ENCODE peak calls at places on chromosomes 2 and 18, in seven cellular contexts. One of them, this sample, is unnamed.

GRCh38 chr2:230358305-230358704 is 31.3 kb downstream of the SP140L start:
- DNase-seq in fibroblast of the aortic adventitia: peak; percentile 52
- DNase-seq in H54: no peak
- DNase-seq in A549: no peak
- DNase-seq in T-helper 2 cell: no peak
- DNase-seq in cardiac septum: no peak
- DNase-seq in activated CD8-positive, alpha-beta memory T cell treated with anti-CD3 and anti-CD28 coated beads, Interleukin-2, amount 50 U/mL, for 48 hours: no peak
- DNase-seq in this sample: no peak

GRCh38 chr2:23636412-23636811 is 251.4 kb downstream of the KLHL29 start:
- DNase-seq in cardiac septum: no peak
- DNase-seq in T-helper 2 cell: no peak
- DNase-seq in H54: no peak
- DNase-seq in A549: peak; percentile 32
- DNase-seq in fibroblast of the aortic adventitia: peak; percentile 48
- DNase-seq in activated CD8-positive, alpha-beta memory T cell treated with anti-CD3 and anti-CD28 coated beads, Interleukin-2, amount 50 U/mL, for 48 hours: no peak
- DNase-seq in this sample: no peak

GRCh38 chr2:200777275-200777674 is 34.4 kb upstream of the BZW1 start:
- DNase-seq in fibroblast of the aortic adventitia: no peak
- DNase-seq in cardiac septum: no peak
- DNase-seq in activated CD8-positive, alpha-beta memory T cell treated with anti-CD3 and anti-CD28 coated beads, Interleukin-2, amount 50 U/mL, for 48 hours: no peak
- DNase-seq in A549: peak; percentile 78
- DNase-seq in T-helper 2 cell: no peak
- DNase-seq in H54: no peak
- DNase-seq in this sample: no peak

GRCh38 chr2:30041884-30042283 is 104.9 kb upstream of the YPEL5 start:
- DNase-seq in activated CD8-positive, alpha-beta memory T cell treated with anti-CD3 and anti-CD28 coated beads, Interleukin-2, amount 50 U/mL, for 48 hours: no peak
- DNase-seq in cardiac septum: no peak
- DNase-seq in H54: no peak
- DNase-seq in T-helper 2 cell: no peak
- DNase-seq in A549: no peak
- DNase-seq in fibroblast of the aortic adventitia: no peak
- DNase-seq in this sample: no peak

GRCh38 chr18:36181386-36181785 is 5.9 kb upstream of the MOCOS start:
- DNase-seq in fibroblast of the aortic adventitia: no peak
- DNase-seq in H54: no peak
- DNase-seq in activated CD8-positive, alpha-beta memory T cell treated with anti-CD3 and anti-CD28 coated beads, Interleukin-2, amount 50 U/mL, for 48 hours: no peak
- DNase-seq in T-helper 2 cell: no peak
- DNase-seq in A549: no peak
- DNase-seq in cardiac septum: no peak
- DNase-seq in this sample: no peak

GRCh38 chr2:153912798-153913396 is 41.2 kb downstream of the GALNT13 start:
- DNase-seq in activated CD8-positive, alpha-beta memory T cell treated with anti-CD3 and anti-CD28 coated beads, Interleukin-2, amount 50 U/mL, for 48 hours: no peak
- DNase-seq in T-helper 2 cell: no peak
- DNase-seq in H54: no peak
- DNase-seq in fibroblast of the aortic adventitia: no peak
- DNase-seq in cardiac septum: no peak
- DNase-seq in A549: no peak
- DNase-seq in this sample: no peak

GRCh38 chr2:68319397-68320117 is at the start of gene CNRIP1:
- DNase-seq in T-helper 2 cell: no peak
- DNase-seq in A549: peak; percentile 49
- DNase-seq in activated CD8-positive, alpha-beta memory T cell treated with anti-CD3 and anti-CD28 coated beads, Interleukin-2, amount 50 U/mL, for 48 hours: peak; percentile 52
- DNase-seq in H54: peak; percentile 57
- DNase-seq in fibroblast of the aortic adventitia: peak; percentile 81
- DNase-seq in cardiac septum: peak; percentile 87
- DNase-seq in this sample: no peak

GRCh38 chr2:109218087-109218791 is 89.2 kb downstream of the SH3RF3 start:
- DNase-seq in A549: no peak
- DNase-seq in activated CD8-positive, alpha-beta memory T cell treated with anti-CD3 and anti-CD28 coated beads, Interleukin-2, amount 50 U/mL, for 48 hours: peak; percentile 20
- DNase-seq in fibroblast of the aortic adventitia: peak; percentile 17
- DNase-seq in H54: no peak
- DNase-seq in cardiac septum: peak; percentile 9
- DNase-seq in T-helper 2 cell: peak; percentile 51
- DNase-seq in this sample: no peak

GRCh38 chr2:236904389-236905263 is 181.1 kb upstream of the COPS8 start:
- DNase-seq in activated CD8-positive, alpha-beta memory T cell treated with anti-CD3 and anti-CD28 coated beads, Interleukin-2, amount 50 U/mL, for 48 hours: no peak
- DNase-seq in fibroblast of the aortic adventitia: no peak
- DNase-seq in T-helper 2 cell: no peak
- DNase-seq in cardiac septum: no peak
- DNase-seq in A549: no peak
- DNase-seq in H54: no peak
- DNase-seq in this sample: no peak

GRCh38 chr2:26978061-26978596 is 7.7 kb downstream of the MAPRE3 start:
- DNase-seq in cardiac septum: no peak
- DNase-seq in activated CD8-positive, alpha-beta memory T cell treated with anti-CD3 and anti-CD28 coated beads, Interleukin-2, amount 50 U/mL, for 48 hours: no peak
- DNase-seq in T-helper 2 cell: no peak
- DNase-seq in fibroblast of the aortic adventitia: peak; percentile 29
- DNase-seq in A549: no peak
- DNase-seq in H54: no peak
- DNase-seq in this sample: no peak

GRCh38 chr2:169118060-169118459 is 48.7 kb downstream of the DHRS9 start:
- DNase-seq in A549: no peak
- DNase-seq in activated CD8-positive, alpha-beta memory T cell treated with anti-CD3 and anti-CD28 coated beads, Interleukin-2, amount 50 U/mL, for 48 hours: no peak
- DNase-seq in T-helper 2 cell: no peak
- DNase-seq in cardiac septum: no peak
- DNase-seq in H54: no peak
- DNase-seq in fibroblast of the aortic adventitia: no peak
- DNase-seq in this sample: no peak

GRCh38 chr2:175282300-175282699 is 100.8 kb upstream of the ATP5MC3 start:
- DNase-seq in H54: peak; percentile 29
- DNase-seq in cardiac septum: no peak
- DNase-seq in T-helper 2 cell: peak; percentile 56
- DNase-seq in activated CD8-positive, alpha-beta memory T cell treated with anti-CD3 and anti-CD28 coated beads, Interleukin-2, amount 50 U/mL, for 48 hours: no peak
- DNase-seq in A549: peak; percentile 32
- DNase-seq in fibroblast of the aortic adventitia: peak; percentile 49
- DNase-seq in this sample: no peak

GRCh38 chr18:42187611-42188378 is 232.8 kb downstream of the PIK3C3 start:
- DNase-seq in H54: no peak
- DNase-seq in T-helper 2 cell: no peak
- DNase-seq in activated CD8-positive, alpha-beta memory T cell treated with anti-CD3 and anti-CD28 coated beads, Interleukin-2, amount 50 U/mL, for 48 hours: no peak
- DNase-seq in fibroblast of the aortic adventitia: no peak
- DNase-seq in cardiac septum: no peak
- DNase-seq in A549: no peak
- DNase-seq in this sample: no peak

GRCh38 chr2:201130524-201131186 is 14.7 kb downstream of the CFLAR start:
- DNase-seq in activated CD8-positive, alpha-beta memory T cell treated with anti-CD3 and anti-CD28 coated beads, Interleukin-2, amount 50 U/mL, for 48 hours: no peak
- DNase-seq in A549: peak; percentile 52
- DNase-seq in cardiac septum: no peak
- DNase-seq in T-helper 2 cell: peak; percentile 93
- DNase-seq in H54: no peak
- DNase-seq in fibroblast of the aortic adventitia: peak; percentile 84
- DNase-seq in this sample: peak; percentile 31

GRCh38 chr2:23757686-23758433 is 169.1 kb downstream of the ATAD2B start:
- DNase-seq in T-helper 2 cell: no peak
- DNase-seq in cardiac septum: no peak
- DNase-seq in H54: peak; percentile 26
- DNase-seq in A549: peak; percentile 70
- DNase-seq in fibroblast of the aortic adventitia: peak; percentile 96
- DNase-seq in activated CD8-positive, alpha-beta memory T cell treated with anti-CD3 and anti-CD28 coated beads, Interleukin-2, amount 50 U/mL, for 48 hours: no peak
- DNase-seq in this sample: no peak

GRCh38 chr2:54479422-54479821 is 23.3 kb downstream of the SPTBN1 start:
- DNase-seq in cardiac septum: no peak
- DNase-seq in A549: no peak
- DNase-seq in fibroblast of the aortic adventitia: peak; percentile 79
- DNase-seq in H54: no peak
- DNase-seq in activated CD8-positive, alpha-beta memory T cell treated with anti-CD3 and anti-CD28 coated beads, Interleukin-2, amount 50 U/mL, for 48 hours: no peak
- DNase-seq in T-helper 2 cell: no peak
- DNase-seq in this sample: no peak

GRCh38 chr2:8884812-8885211 is 47.4 kb upstream of the KIDINS220 start:
- DNase-seq in H54: no peak
- DNase-seq in fibroblast of the aortic adventitia: no peak
- DNase-seq in T-helper 2 cell: no peak
- DNase-seq in cardiac septum: no peak
- DNase-seq in A549: no peak
- DNase-seq in activated CD8-positive, alpha-beta memory T cell treated with anti-CD3 and anti-CD28 coated beads, Interleukin-2, amount 50 U/mL, for 48 hours: no peak
- DNase-seq in this sample: no peak

GRCh38 chr18:63320041-63320689 is 596 bp upstream of the BCL2 start:
- DNase-seq in cardiac septum: peak; percentile 92
- DNase-seq in activated CD8-positive, alpha-beta memory T cell treated with anti-CD3 and anti-CD28 coated beads, Interleukin-2, amount 50 U/mL, for 48 hours: peak; percentile 87
- DNase-seq in T-helper 2 cell: peak; percentile 95
- DNase-seq in H54: peak; percentile 60
- DNase-seq in fibroblast of the aortic adventitia: peak; percentile 81
- DNase-seq in A549: peak; percentile 60
- DNase-seq in this sample: peak; percentile 85

GRCh38 chr2:119647440-119648169 is 31.4 kb upstream of the TMEM177 start:
- DNase-seq in cardiac septum: no peak
- DNase-seq in activated CD8-positive, alpha-beta memory T cell treated with anti-CD3 and anti-CD28 coated beads, Interleukin-2, amount 50 U/mL, for 48 hours: no peak
- DNase-seq in A549: no peak
- DNase-seq in T-helper 2 cell: no peak
- DNase-seq in fibroblast of the aortic adventitia: peak; percentile 82
- DNase-seq in H54: no peak
- DNase-seq in this sample: no peak

GRCh38 chr2:191379375-191379774 is 134.2 kb downstream of the MYO1B start:
- DNase-seq in A549: no peak
- DNase-seq in cardiac septum: no peak
- DNase-seq in fibroblast of the aortic adventitia: no peak
- DNase-seq in activated CD8-positive, alpha-beta memory T cell treated with anti-CD3 and anti-CD28 coated beads, Interleukin-2, amount 50 U/mL, for 48 hours: no peak
- DNase-seq in T-helper 2 cell: no peak
- DNase-seq in H54: no peak
- DNase-seq in this sample: no peak

GRCh38 chr2:43899589-43899988 is 60.8 kb downstream of the ABCG8 start:
- DNase-seq in activated CD8-positive, alpha-beta memory T cell treated with anti-CD3 and anti-CD28 coated beads, Interleukin-2, amount 50 U/mL, for 48 hours: no peak
- DNase-seq in H54: no peak
- DNase-seq in fibroblast of the aortic adventitia: no peak
- DNase-seq in cardiac septum: no peak
- DNase-seq in A549: no peak
- DNase-seq in T-helper 2 cell: no peak
- DNase-seq in this sample: no peak

GRCh38 chr2:60899230-60899891 is 18.0 kb downstream of the REL start:
- DNase-seq in H54: no peak
- DNase-seq in T-helper 2 cell: peak; percentile 14
- DNase-seq in activated CD8-positive, alpha-beta memory T cell treated with anti-CD3 and anti-CD28 coated beads, Interleukin-2, amount 50 U/mL, for 48 hours: no peak
- DNase-seq in A549: no peak
- DNase-seq in cardiac septum: no peak
- DNase-seq in fibroblast of the aortic adventitia: no peak
- DNase-seq in this sample: no peak

GRCh38 chr2:223262946-223263345 is 211.0 kb downstream of the KCNE4 start:
- DNase-seq in H54: peak; percentile 9
- DNase-seq in cardiac septum: no peak
- DNase-seq in T-helper 2 cell: no peak
- DNase-seq in fibroblast of the aortic adventitia: no peak
- DNase-seq in A549: peak; percentile 22
- DNase-seq in activated CD8-positive, alpha-beta memory T cell treated with anti-CD3 and anti-CD28 coated beads, Interleukin-2, amount 50 U/mL, for 48 hours: no peak
- DNase-seq in this sample: no peak

GRCh38 chr2:236337465-236338325 is 73.5 kb upstream of the ASB18 start:
- DNase-seq in cardiac septum: no peak
- DNase-seq in A549: no peak
- DNase-seq in H54: no peak
- DNase-seq in activated CD8-positive, alpha-beta memory T cell treated with anti-CD3 and anti-CD28 coated beads, Interleukin-2, amount 50 U/mL, for 48 hours: no peak
- DNase-seq in T-helper 2 cell: no peak
- DNase-seq in fibroblast of the aortic adventitia: no peak
- DNase-seq in this sample: no peak

GRCh38 chr2:136582631-136583205 is 182.6 kb upstream of the THSD7B start:
- DNase-seq in fibroblast of the aortic adventitia: peak; percentile 0
- DNase-seq in activated CD8-positive, alpha-beta memory T cell treated with anti-CD3 and anti-CD28 coated beads, Interleukin-2, amount 50 U/mL, for 48 hours: peak; percentile 50
- DNase-seq in A549: peak; percentile 8
- DNase-seq in cardiac septum: no peak
- DNase-seq in T-helper 2 cell: peak; percentile 27
- DNase-seq in H54: no peak
- DNase-seq in this sample: no peak

GRCh38 chr2:196849895-196850294 is 40.7 kb upstream of the C2orf66 start:
- DNase-seq in A549: peak; percentile 58
- DNase-seq in T-helper 2 cell: no peak
- DNase-seq in fibroblast of the aortic adventitia: peak; percentile 57
- DNase-seq in H54: peak; percentile 14
- DNase-seq in cardiac septum: no peak
- DNase-seq in activated CD8-positive, alpha-beta memory T cell treated with anti-CD3 and anti-CD28 coated beads, Interleukin-2, amount 50 U/mL, for 48 hours: no peak
- DNase-seq in this sample: no peak

GRCh38 chr2:227257820-227258219 is 67.2 kb upstream of the MFF start:
- DNase-seq in A549: no peak
- DNase-seq in activated CD8-positive, alpha-beta memory T cell treated with anti-CD3 and anti-CD28 coated beads, Interleukin-2, amount 50 U/mL, for 48 hours: no peak
- DNase-seq in T-helper 2 cell: no peak
- DNase-seq in fibroblast of the aortic adventitia: no peak
- DNase-seq in cardiac septum: no peak
- DNase-seq in H54: no peak
- DNase-seq in this sample: no peak

GRCh38 chr2:25265802-25266201 is 75.9 kb downstream of the DNMT3A start:
- DNase-seq in cardiac septum: no peak
- DNase-seq in T-helper 2 cell: no peak
- DNase-seq in activated CD8-positive, alpha-beta memory T cell treated with anti-CD3 and anti-CD28 coated beads, Interleukin-2, amount 50 U/mL, for 48 hours: no peak
- DNase-seq in fibroblast of the aortic adventitia: peak; percentile 11
- DNase-seq in H54: no peak
- DNase-seq in A549: no peak
- DNase-seq in this sample: no peak

GRCh38 chr2:221791840-221792239 is 219.7 kb upstream of the EPHA4 start:
- DNase-seq in cardiac septum: no peak
- DNase-seq in T-helper 2 cell: no peak
- DNase-seq in H54: peak; percentile 3
- DNase-seq in A549: no peak
- DNase-seq in activated CD8-positive, alpha-beta memory T cell treated with anti-CD3 and anti-CD28 coated beads, Interleukin-2, amount 50 U/mL, for 48 hours: no peak
- DNase-seq in fibroblast of the aortic adventitia: no peak
- DNase-seq in this sample: no peak

GRCh38 chr2:150526827-150527226 is 39.4 kb upstream of the RND3 start:
- DNase-seq in fibroblast of the aortic adventitia: peak; percentile 95
- DNase-seq in activated CD8-positive, alpha-beta memory T cell treated with anti-CD3 and anti-CD28 coated beads, Interleukin-2, amount 50 U/mL, for 48 hours: no peak
- DNase-seq in H54: peak; percentile 33
- DNase-seq in T-helper 2 cell: no peak
- DNase-seq in cardiac septum: no peak
- DNase-seq in A549: peak; percentile 93
- DNase-seq in this sample: no peak

GRCh38 chr2:85920810-85921545 is 32.2 kb upstream of the ST3GAL5 start:
- DNase-seq in T-helper 2 cell: no peak
- DNase-seq in cardiac septum: no peak
- DNase-seq in H54: no peak
- DNase-seq in fibroblast of the aortic adventitia: peak; percentile 57
- DNase-seq in A549: peak; percentile 56
- DNase-seq in activated CD8-positive, alpha-beta memory T cell treated with anti-CD3 and anti-CD28 coated beads, Interleukin-2, amount 50 U/mL, for 48 hours: no peak
- DNase-seq in this sample: no peak

GRCh38 chr2:191574232-191574631 is 103.7 kb upstream of the NABP1 start:
- DNase-seq in cardiac septum: no peak
- DNase-seq in T-helper 2 cell: no peak
- DNase-seq in activated CD8-positive, alpha-beta memory T cell treated with anti-CD3 and anti-CD28 coated beads, Interleukin-2, amount 50 U/mL, for 48 hours: no peak
- DNase-seq in A549: no peak
- DNase-seq in H54: no peak
- DNase-seq in fibroblast of the aortic adventitia: no peak
- DNase-seq in this sample: no peak